ENCODE peak calls at places on chromosomes 12 and 14, in six cellular contexts. Y, H, C, L, G and U are unnamed samples.

GRCh38 chr12:65962921-65963883 is 138.9 kb downstream of the HMGA2 start:
- DNase-seq in Y (no peak), H (no peak), C (no peak), L (no peak), G (no peak), U (no peak)

GRCh38 chr12:6867407-6868210 is at the start of gene TPI1:
- DNase-seq in Y (peak; percentile 81), H (peak; percentile 91), C (peak; percentile 53), L (peak; percentile 48), G (peak; percentile 44), U (peak; percentile 96)

GRCh38 chr14:61510736-61511557 is 184.4 kb upstream of the HIF1A start:
- DNase-seq in Y (peak; percentile 31), H (no peak), C (no peak), L (no peak), G (no peak), U (no peak)

GRCh38 chr12:80241576-80242273 is 142.4 kb downstream of the OTOGL start:
- DNase-seq in Y (no peak), H (no peak), C (no peak), L (no peak), G (no peak), U (no peak)

GRCh38 chr12:108583971-108584370 is 13.9 kb downstream of the TMEM119 start:
- DNase-seq in Y (no peak), H (no peak), C (no peak), L (no peak), G (no peak), U (no peak)

GRCh38 chr12:124553862-124554428 is 13.5 kb downstream of the NCOR2 start:
- DNase-seq in Y (no peak), H (no peak), C (no peak), L (no peak), G (no peak), U (no peak)

GRCh38 chr14:65958664-65959562 is 527.3 kb upstream of the CCDC196 start:
- DNase-seq in Y (no peak), H (no peak), C (no peak), L (no peak), G (no peak), U (peak; percentile 30)

GRCh38 chr14:74531467-74531866 is 37.9 kb downstream of the ISCA2 start:
- DNase-seq in Y (no peak), H (no peak), C (no peak), L (no peak), G (no peak), U (no peak)

GRCh38 chr12:78081590-78082314 is 251.1 kb downstream of the NAV3 start:
- DNase-seq in Y (no peak), H (no peak), C (no peak), L (no peak), G (no peak), U (no peak)

GRCh38 chr12:111035578-111036301 is 115.4 kb upstream of the MYL2 start:
- DNase-seq in Y (no peak), H (no peak), C (no peak), L (no peak), G (no peak), U (no peak)

GRCh38 chr14:34199585-34199984 is 248.7 kb upstream of the EGLN3 start:
- DNase-seq in Y (peak; percentile 3), H (no peak), C (no peak), L (no peak), G (no peak), U (no peak)

GRCh38 chr12:116346751-116347150 is 69.3 kb upstream of the MED13L start:
- DNase-seq in Y (no peak), H (no peak), C (no peak), L (peak; percentile 65), G (no peak), U (no peak)

GRCh38 chr14:54818201-54819133 is 84.2 kb downstream of the GCH1 start:
- DNase-seq in Y (no peak), H (no peak), C (no peak), L (peak; percentile 57), G (no peak), U (peak; percentile 22)

GRCh38 chr14:20489093-20489994 is 16.0 kb upstream of the RNASE10 start:
- DNase-seq in Y (no peak), H (no peak), C (no peak), L (no peak), G (no peak), U (no peak)

GRCh38 chr12:11904124-11904523 is 166.6 kb upstream of the BCL2L14 start:
- DNase-seq in Y (no peak), H (no peak), C (no peak), L (no peak), G (no peak), U (no peak)

GRCh38 chr14:40336846-40337245 is 904.6 kb upstream of the FBXO33 start:
- DNase-seq in Y (no peak), H (no peak), C (no peak), L (no peak), G (no peak), U (no peak)

GRCh38 chr14:64755661-64756265 is 51.5 kb downstream of the PLEKHG3 start:
- DNase-seq in Y (peak; percentile 50), H (no peak), C (no peak), L (no peak), G (peak; percentile 27), U (no peak)

GRCh38 chr12:111285191-111285590 is 83.7 kb downstream of the PHETA1 start:
- DNase-seq in Y (no peak), H (no peak), C (no peak), L (no peak), G (no peak), U (no peak)

GRCh38 chr14:72010474-72010873 is 78.2 kb downstream of the RGS6 start:
- DNase-seq in Y (no peak), H (no peak), C (no peak), L (no peak), G (no peak), U (no peak)

GRCh38 chr14:104134061-104134965 is 4.1 kb upstream of the KIF26A start:
- DNase-seq in Y (no peak), H (no peak), C (no peak), L (no peak), G (peak; percentile 5), U (no peak)

GRCh38 chr12:69102856-69103255 is 136.5 kb upstream of the CPSF6 start:
- DNase-seq in Y (no peak), H (no peak), C (no peak), L (no peak), G (no peak), U (no peak)

GRCh38 chr12:9721394-9722092 is 11.4 kb downstream of the CLECL1 start:
- DNase-seq in Y (no peak), H (no peak), C (no peak), L (no peak), G (no peak), U (no peak)

GRCh38 chr12:93710574-93710926 is 33.4 kb downstream of the CRADD start:
- DNase-seq in Y (no peak), H (no peak), C (no peak), L (no peak), G (no peak), U (no peak)

GRCh38 chr12:2586159-2587035 is 208.4 kb upstream of the FKBP4 start:
- DNase-seq in Y (no peak), H (no peak), C (no peak), L (no peak), G (no peak), U (no peak)

GRCh38 chr12:107207931-107208515 is 114.7 kb upstream of the CRY1 start:
- DNase-seq in Y (no peak), H (no peak), C (no peak), L (no peak), G (no peak), U (no peak)

GRCh38 chr12:79637093-79637492 is 53.7 kb downstream of the PAWR start:
- DNase-seq in Y (no peak), H (no peak), C (no peak), L (no peak), G (no peak), U (no peak)

GRCh38 chr12:9813821-9814798 is 13.2 kb upstream of the KLRF1 start:
- DNase-seq in Y (peak; percentile 91), H (peak; percentile 24), C (peak; percentile 89), L (peak; percentile 2), G (peak; percentile 85), U (peak; percentile 54)

GRCh38 chr12:49088932-49089330 is 5.7 kb downstream of the DHH start:
- DNase-seq in Y (no peak), H (no peak), C (no peak), L (no peak), G (no peak), U (no peak)

GRCh38 chr14:74572829-74573360 is 39.1 kb downstream of the LTBP2 start:
- DNase-seq in Y (no peak), H (no peak), C (no peak), L (no peak), G (no peak), U (no peak)

GRCh38 chr12:122884860-122885259 is 11.1 kb downstream of the VPS37B start:
- DNase-seq in Y (no peak), H (no peak), C (no peak), L (no peak), G (no peak), U (no peak)

GRCh38 chr14:69315302-69315701 is 55.3 kb downstream of the GALNT16 start:
- DNase-seq in Y (no peak), H (no peak), C (no peak), L (no peak), G (no peak), U (no peak)